ENCODE peak calls at places on chromosomes 12 and 14, in four cellular contexts. D is nephron progenitor cell, Y is astrocyte of the spinal cord, L is AG20443. V is an unnamed sample.
A peak's percentile ranks its signal among the peaks of the same experiment; 100 is the strongest.

GRCh38 chr14:67332468-67332867 is 27.1 kb downstream of the ATP6V1D start:
- DNase-seq in L (no peak), D (no peak), Y (no peak), V (no peak)

GRCh38 chr12:11508699-11509098 is 113.3 kb upstream of the PRB2 start:
- DNase-seq in L (peak; percentile 70), Y (peak; percentile 61), D (no peak), V (no peak)

GRCh38 chr12:108112815-108113556 is 16.1 kb upstream of the WSCD2 start:
- DNase-seq in L (no peak), Y (no peak), D (peak; percentile 29), V (no peak)

GRCh38 chr12:100741084-100741711 is 53.4 kb upstream of the ANO4 start:
- DNase-seq in Y (peak; percentile 32), L (peak; percentile 50), D (no peak), V (no peak)

GRCh38 chr12:12380949-12381593 is 24.2 kb downstream of the BORCS5 start:
- DNase-seq in D (no peak), Y (no peak), L (no peak), V (no peak)

GRCh38 chr14:103194256-103195045 is 71.2 kb downstream of the TNFAIP2 start:
- DNase-seq in Y (no peak), L (peak; percentile 58), D (no peak), V (no peak)

GRCh38 chr14:75040497-75040896 is 10.8 kb downstream of the MLH3 start:
- DNase-seq in Y (no peak), D (no peak), L (no peak), V (no peak)

GRCh38 chr12:131963381-131963780 is 13.6 kb downstream of the EP400 start:
- DNase-seq in Y (no peak), D (no peak), L (no peak), V (no peak)

GRCh38 chr12:59432057-59432456 is 163.8 kb upstream of the SLC16A7 start:
- DNase-seq in D (no peak), L (no peak), Y (no peak), V (no peak)

GRCh38 chr14:72352012-72352411 is 419.8 kb downstream of the RGS6 start:
- DNase-seq in D (no peak), L (no peak), Y (no peak), V (no peak)

GRCh38 chr12:49487605-49488004 is 51.2 kb upstream of the KCNH3 start:
- DNase-seq in Y (no peak), D (no peak), L (no peak), V (no peak)

GRCh38 chr12:78376257-78376656 is 488.3 kb upstream of the SYT1 start:
- DNase-seq in Y (no peak), D (no peak), L (no peak), V (no peak)

GRCh38 chr12:107718606-107719005 is 33.0 kb downstream of the PWP1 start:
- DNase-seq in Y (no peak), L (no peak), D (no peak), V (no peak)

GRCh38 chr12:106987846-106988245 is 900 bp upstream of the MTERF2 start:
- DNase-seq in D (no peak), L (no peak), Y (no peak), V (no peak)

GRCh38 chr14:99587463-99588278 is 16.3 kb downstream of the CCDC85C start:
- DNase-seq in L (no peak), D (no peak), Y (no peak), V (no peak)

V was measured in pulmonary artery endothelial cell.